ENCODE peak calls at places on chromosome 22, in six cellular contexts. One of them, this sample, is unnamed.

GRCh38 chr22:17119481-17120202 is 1.5 kb downstream of the TMEM121B start:
- DNase-seq in globus pallidus: no peak
- DNase-seq in A549: no peak
- DNase-seq in left lung: no peak
- DNase-seq in epithelial cell of esophagus: no peak
- DNase-seq in stimulated activated CD8-positive, alpha-beta memory T cell treated with anti-CD3 and anti-CD28 coated beads, Interleukin-7, amount 100 ng/mL, for 1 hour: no peak
- DNase-seq in this sample: no peak

GRCh38 chr22:48919851-48920589 is 907.7 kb downstream of the BRD1 start:
- DNase-seq in A549: no peak
- DNase-seq in globus pallidus: no peak
- DNase-seq in epithelial cell of esophagus: no peak
- DNase-seq in stimulated activated CD8-positive, alpha-beta memory T cell treated with anti-CD3 and anti-CD28 coated beads, Interleukin-7, amount 100 ng/mL, for 1 hour: no peak
- DNase-seq in left lung: no peak
- DNase-seq in this sample: no peak

GRCh38 chr22:23380911-23381310 is 199.2 kb downstream of the IGLL1 start:
- DNase-seq in globus pallidus: no peak
- DNase-seq in left lung: no peak
- DNase-seq in A549: no peak
- DNase-seq in epithelial cell of esophagus: no peak
- DNase-seq in stimulated activated CD8-positive, alpha-beta memory T cell treated with anti-CD3 and anti-CD28 coated beads, Interleukin-7, amount 100 ng/mL, for 1 hour: no peak
- DNase-seq in this sample: no peak

GRCh38 chr22:24333301-24333700 is 62.7 kb downstream of the SPECC1L start:
- DNase-seq in stimulated activated CD8-positive, alpha-beta memory T cell treated with anti-CD3 and anti-CD28 coated beads, Interleukin-7, amount 100 ng/mL, for 1 hour: no peak
- DNase-seq in A549: no peak
- DNase-seq in globus pallidus: no peak
- DNase-seq in epithelial cell of esophagus: peak; percentile 56
- DNase-seq in left lung: no peak
- DNase-seq in this sample: no peak

GRCh38 chr22:46425011-46425410 is 89.5 kb downstream of the TRMU start:
- DNase-seq in A549: no peak
- DNase-seq in stimulated activated CD8-positive, alpha-beta memory T cell treated with anti-CD3 and anti-CD28 coated beads, Interleukin-7, amount 100 ng/mL, for 1 hour: no peak
- DNase-seq in left lung: no peak
- DNase-seq in globus pallidus: no peak
- DNase-seq in epithelial cell of esophagus: peak; percentile 77
- DNase-seq in this sample: no peak

GRCh38 chr22:37082251-37082650 is 27.3 kb downstream of the TMPRSS6 start:
- DNase-seq in A549: no peak
- DNase-seq in stimulated activated CD8-positive, alpha-beta memory T cell treated with anti-CD3 and anti-CD28 coated beads, Interleukin-7, amount 100 ng/mL, for 1 hour: no peak
- DNase-seq in left lung: no peak
- DNase-seq in epithelial cell of esophagus: no peak
- DNase-seq in globus pallidus: no peak
- DNase-seq in this sample: no peak

GRCh38 chr22:19292262-19293230 is 1.0 kb upstream of the CLTCL1 start:
- DNase-seq in epithelial cell of esophagus: peak; percentile 34
- DNase-seq in stimulated activated CD8-positive, alpha-beta memory T cell treated with anti-CD3 and anti-CD28 coated beads, Interleukin-7, amount 100 ng/mL, for 1 hour: no peak
- DNase-seq in left lung: peak; percentile 35
- DNase-seq in A549: no peak
- DNase-seq in globus pallidus: no peak
- DNase-seq in this sample: no peak

GRCh38 chr22:35189559-35189958 is 67.7 kb upstream of the HMGXB4 start:
- DNase-seq in globus pallidus: no peak
- DNase-seq in A549: no peak
- DNase-seq in stimulated activated CD8-positive, alpha-beta memory T cell treated with anti-CD3 and anti-CD28 coated beads, Interleukin-7, amount 100 ng/mL, for 1 hour: no peak
- DNase-seq in left lung: no peak
- DNase-seq in epithelial cell of esophagus: no peak
- DNase-seq in this sample: no peak

GRCh38 chr22:44444341-44445306 is 53.4 kb downstream of the RTL6 start:
- DNase-seq in A549: no peak
- DNase-seq in stimulated activated CD8-positive, alpha-beta memory T cell treated with anti-CD3 and anti-CD28 coated beads, Interleukin-7, amount 100 ng/mL, for 1 hour: no peak
- DNase-seq in globus pallidus: no peak
- DNase-seq in epithelial cell of esophagus: no peak
- DNase-seq in left lung: peak; percentile 11
- DNase-seq in this sample: no peak

GRCh38 chr22:37905534-37906363 is at the start of gene MICALL1:
- DNase-seq in A549: peak; percentile 51
- DNase-seq in left lung: peak; percentile 76
- DNase-seq in stimulated activated CD8-positive, alpha-beta memory T cell treated with anti-CD3 and anti-CD28 coated beads, Interleukin-7, amount 100 ng/mL, for 1 hour: peak; percentile 20
- DNase-seq in epithelial cell of esophagus: peak; percentile 91
- DNase-seq in globus pallidus: peak; percentile 67
- DNase-seq in this sample: peak; percentile 58